ENCODE peak calls at places on chromosomes 11 and 22, in four cellular contexts. Z is stimulated activated CD4-positive, alpha-beta T cell treated with anti-CD3 and anti-CD28 coated beads, Interleukin-4, amount 100 ng/mL, for 1 hour; Y is small intestine; H is NCI-H446 treated with DMSO at 0.1 percent for 48 hours. C is an unnamed sample.
A peak's percentile ranks its signal among the peaks of the same experiment; 100 is the strongest.

GRCh38 chr11:125464671-125465070 is 31.4 kb downstream of the FEZ1 start:
- DNase-seq in Z (no peak), Y (no peak), H (no peak), C (no peak)

GRCh38 chr11:10023202-10023601 is 270.8 kb downstream of the SBF2 start:
- DNase-seq in Z (no peak), Y (no peak), H (no peak), C (no peak)

GRCh38 chr11:60756307-60757032 is at the start of gene MS4A15:
- DNase-seq in Z (no peak), Y (peak; percentile 79), H (no peak), C (peak; percentile 40)

GRCh38 chr11:22163394-22163797 is 29.5 kb upstream of the ANO5 start:
- DNase-seq in Z (no peak), Y (no peak), H (no peak), C (peak; percentile 26)

GRCh38 chr22:30810105-30810504 is 115.4 kb downstream of the OSBP2 start:
- DNase-seq in Z (no peak), Y (no peak), H (no peak), C (no peak)

GRCh38 chr11:78361228-78361627 is 56.4 kb downstream of the GAB2 start:
- DNase-seq in Z (no peak), Y (no peak), H (no peak), C (no peak)

GRCh38 chr22:36323855-36324331 is 63.9 kb downstream of the MYH9 start:
- DNase-seq in Z (no peak), Y (no peak), H (no peak), C (no peak)

GRCh38 chr11:38384568-38384967 is 1786.5 kb upstream of the RAG2 start:
- DNase-seq in Z (no peak), Y (no peak), H (no peak), C (no peak)

GRCh38 chr11:64060861-64061444 is 25.2 kb downstream of the FLRT1 start:
- DNase-seq in Z (peak; percentile 62), Y (peak; percentile 16), H (no peak), C (peak; percentile 64)

GRCh38 chr22:45284705-45285305 is at the start of gene UPK3A:
- DNase-seq in Z (peak; percentile 68), Y (peak; percentile 79), H (no peak), C (peak; percentile 70)

GRCh38 chr11:57460756-57461749 is 725 bp downstream of the RTN4RL2 start:
- DNase-seq in Z (no peak), Y (no peak), H (no peak), C (no peak)

GRCh38 chr11:75795276-75796090 is 19.5 kb upstream of the UVRAG start:
- DNase-seq in Z (no peak), Y (peak; percentile 29), H (no peak), C (no peak)

GRCh38 chr11:126804363-126804762 is 196.2 kb downstream of the KIRREL3 start:
- DNase-seq in Z (no peak), Y (no peak), H (no peak), C (no peak)

GRCh38 chr22:17576475-17576874 is 13.2 kb downstream of the SLC25A18 start:
- DNase-seq in Z (no peak), Y (no peak), H (peak; percentile 36), C (peak; percentile 98)

GRCh38 chr11:68890490-68891231 is 13.0 kb downstream of the MRPL21 start:
- DNase-seq in Z (no peak), Y (no peak), H (no peak), C (peak; percentile 88)

GRCh38 chr11:87081358-87081757 is 43.6 kb downstream of the TMEM135 start:
- DNase-seq in Z (no peak), Y (peak; percentile 8), H (no peak), C (no peak)

GRCh38 chr11:2800655-2801531 is 84.7 kb downstream of the CDKN1C start:
- DNase-seq in Z (no peak), Y (no peak), H (no peak), C (no peak)

GRCh38 chr22:31442768-31443489 is 43.5 kb downstream of the DRG1 start:
- DNase-seq in Z (no peak), Y (no peak), H (no peak), C (no peak)

GRCh38 chr11:65110354-65110861 is 1.3 kb upstream of the TM7SF2 start:
- DNase-seq in Z (peak; percentile 97), Y (peak; percentile 86), H (peak; percentile 65), C (peak; percentile 77)

GRCh38 chr11:1516273-1517067 is 29.9 kb upstream of the MOB2 start:
- DNase-seq in Z (no peak), Y (no peak), H (no peak), C (peak; percentile 90)

GRCh38 chr11:94107363-94107762 is 21.3 kb upstream of the PANX1 start:
- DNase-seq in Z (no peak), Y (no peak), H (no peak), C (no peak)

GRCh38 chr11:82960000-82960778 is 58.7 kb downstream of the DDIAS start:
- DNase-seq in Z (no peak), Y (peak; percentile 62), H (no peak), C (no peak)

GRCh38 chr11:5037926-5038325 is 8.4 kb upstream of the OR52J3 start:
- DNase-seq in Z (no peak), Y (no peak), H (no peak), C (no peak)

GRCh38 chr11:12110714-12111481 is 508 bp downstream of the MICAL2 start:
- DNase-seq in Z (peak; percentile 41), Y (peak; percentile 46), H (no peak), C (peak; percentile 38)

GRCh38 chr11:2940166-2940929 is 11.1 kb upstream of the PHLDA2 start:
- DNase-seq in Z (no peak), Y (peak; percentile 94), H (no peak), C (peak; percentile 83)

GRCh38 chr11:2376751-2377451 is at the start of gene CD81:
- DNase-seq in Z (peak; percentile 70), Y (no peak), H (no peak), C (peak; percentile 32)

GRCh38 chr11:5004429-5005274 is 10.0 kb downstream of the OR51L1 start:
- DNase-seq in Z (peak; percentile 7), Y (peak; percentile 35), H (no peak), C (peak; percentile 18)

GRCh38 chr11:70029115-70029830 is 48.8 kb upstream of the ANO1 start:
- DNase-seq in Z (no peak), Y (no peak), H (no peak), C (no peak)

GRCh38 chr22:35777335-35777975 is 59.8 kb downstream of the APOL5 start:
- DNase-seq in Z (no peak), Y (no peak), H (no peak), C (peak; percentile 49)

GRCh38 chr11:57646756-57647303 is 2.9 kb downstream of the YPEL4 start:
- DNase-seq in Z (no peak), Y (no peak), H (no peak), C (peak; percentile 17)

GRCh38 chr11:73766763-73767162 is 5.9 kb upstream of the RAB6A start:
- DNase-seq in Z (no peak), Y (no peak), H (no peak), C (no peak)

GRCh38 chr11:67276821-67277230 is 10.6 kb downstream of the GRK2 start:
- DNase-seq in Z (peak; percentile 40), Y (peak; percentile 21), H (no peak), C (peak; percentile 57)

C was measured in Daoy.